ENCODE peak calls at places on chromosomes 5 and 9, in five cellular contexts. Z, M, R, U and L are unnamed samples.

GRCh38 chr9:121350993-121351561 is 19.0 kb downstream of the STOM start:
- DNase-seq in Z (no peak), R (no peak), M (peak; percentile 95), U (peak; percentile 88), L (peak; percentile 83)

GRCh38 chr5:172173771-172174170 is 14.3 kb downstream of the STK10 start:
- DNase-seq in M (peak; percentile 60), R (no peak), Z (peak; percentile 79), U (no peak), L (peak; percentile 97)

GRCh38 chr9:21326526-21327139 is 8.6 kb downstream of the KLHL9 start:
- DNase-seq in U (peak; percentile 53), R (peak; percentile 36), M (peak; percentile 72), Z (no peak), L (peak; percentile 54)

GRCh38 chr9:91954841-91955471 is 4.9 kb upstream of the ROR2 start:
- DNase-seq in U (peak; percentile 73), M (peak; percentile 87), R (peak; percentile 9), Z (peak; percentile 28), L (peak; percentile 59)

GRCh38 chr5:65986050-65986451 is 59.7 kb downstream of the ERBIN start:
- DNase-seq in Z (no peak), U (peak; percentile 21), M (peak; percentile 70), R (no peak), L (peak; percentile 22)

GRCh38 chr9:129854588-129855110 is 19.4 kb downstream of the USP20 start:
- DNase-seq in R (no peak), M (no peak), Z (no peak), U (no peak), L (no peak)

GRCh38 chr9:137478613-137479314 is 19.6 kb upstream of the NSMF start:
- DNase-seq in U (peak; percentile 39), Z (no peak), R (peak; percentile 29), M (no peak), L (no peak)

GRCh38 chr5:179326176-179326997 is 18.9 kb downstream of the ADAMTS2 start:
- DNase-seq in U (peak; percentile 93), Z (no peak), M (peak; percentile 85), R (no peak), L (no peak)

GRCh38 chr9:69943146-69943545 is 100.5 kb upstream of the MAMDC2 start:
- DNase-seq in R (no peak), M (peak; percentile 48), Z (no peak), U (no peak), L (no peak)

GRCh38 chr5:149996186-149996890 is 4.1 kb downstream of the TIGD6 start:
- DNase-seq in Z (no peak), M (no peak), R (no peak), U (no peak), L (no peak)

GRCh38 chr9:109775516-109775915 is 4.5 kb upstream of the PALM2AKAP2 start:
- DNase-seq in M (peak; percentile 83), R (no peak), Z (no peak), U (peak; percentile 18), L (peak; percentile 79)

GRCh38 chr5:95238560-95239325 is 46.2 kb downstream of the MCTP1 start:
- DNase-seq in U (no peak), Z (no peak), M (peak; percentile 48), R (no peak), L (peak; percentile 11)

GRCh38 chr5:145797336-145797735 is 37.8 kb downstream of the PRELID2 start:
- DNase-seq in M (peak; percentile 10), U (no peak), Z (no peak), R (peak; percentile 34), L (peak; percentile 59)